ENCODE peak calls at places on chromosomes 2 and 18, in nine cellular contexts. C is body of pancreas; S is ecto neural progenitor cell; B is glomerular endothelial cell; U is left cardiac atrium; I is NAMALWA; A is CD4-positive, alpha-beta memory T cell; L is SHP77; Q is hepatic stellate cell. P is an unnamed sample.

GRCh38 chr2:9686061-9686460 is 55.3 kb upstream of the YWHAQ start:
- DNase-seq in S (no peak), A (no peak), Q (no peak), U (no peak), L (no peak), I (peak), B (no peak), C (no peak), P (no peak)

GRCh38 chr2:27049422-27050280 is 1.8 kb upstream of the AGBL5 start:
- DNase-seq in U (peak), C (peak), A (peak), L (no peak), B (no peak), I (no peak), Q (peak), S (no peak), P (no peak)

GRCh38 chr2:200189964-200190363 is 116.5 kb upstream of the SPATS2L start:
- DNase-seq in B (no peak), U (no peak), A (no peak), S (no peak), L (no peak), C (no peak), I (no peak), Q (no peak), P (no peak)

GRCh38 chr2:111704246-111704645 is 179.7 kb downstream of the ANAPC1 start:
- DNase-seq in I (no peak), Q (peak), L (no peak), C (no peak), U (no peak), S (no peak), B (no peak), A (no peak), P (no peak)

GRCh38 chr2:95381212-95382127 is 21.0 kb upstream of the FAHD2A start:
- DNase-seq in L (no peak), B (no peak), Q (no peak), A (no peak), C (no peak), S (no peak), I (no peak), U (no peak), P (no peak)

GRCh38 chr2:43340945-43341356 is 114.5 kb upstream of the ZFP36L2 start:
- DNase-seq in Q (peak), S (no peak), U (no peak), C (no peak), A (no peak), L (no peak), I (no peak), B (peak), P (peak)

GRCh38 chr18:8721716-8722115 is 16.4 kb downstream of the MTCL1 start:
- DNase-seq in Q (peak), I (no peak), B (no peak), U (no peak), S (no peak), A (no peak), C (no peak), L (no peak), P (peak)

GRCh38 chr2:109212836-109213563 is 84.0 kb downstream of the SH3RF3 start:
- DNase-seq in Q (no peak), B (no peak), U (no peak), C (no peak), L (no peak), I (no peak), S (no peak), A (no peak), P (no peak)

GRCh38 chr2:200578778-200579177 is 7.0 kb upstream of the AOX1 start:
- DNase-seq in I (peak), B (no peak), U (no peak), A (no peak), L (no peak), C (peak), Q (peak), S (no peak), P (peak)

GRCh38 chr2:25951071-25951547 is 31.2 kb downstream of the KIF3C start:
- DNase-seq in S (peak), Q (peak), I (peak), U (peak), C (peak), B (peak), L (peak), A (peak), P (peak)

GRCh38 chr2:240129311-240129710 is 6.8 kb downstream of the COPS9 start:
- DNase-seq in U (no peak), S (no peak), C (no peak), L (no peak), A (no peak), I (no peak), B (no peak), Q (no peak), P (no peak)

GRCh38 chr2:200484934-200485333 is 24.9 kb downstream of the KCTD18 start:
- DNase-seq in S (no peak), U (no peak), C (no peak), Q (no peak), B (no peak), A (no peak), L (no peak), I (no peak), P (no peak)

GRCh38 chr18:10705786-10706185 is 180.0 kb downstream of the NAPG start:
- DNase-seq in I (no peak), S (no peak), L (no peak), U (no peak), A (no peak), Q (no peak), B (no peak), C (no peak), P (no peak)

GRCh38 chr2:57796527-57796926 is 250.1 kb upstream of the VRK2 start:
- DNase-seq in I (no peak), B (no peak), Q (no peak), C (no peak), A (no peak), L (no peak), U (no peak), S (no peak), P (no peak)

GRCh38 chr2:125745514-125745913 is 910.4 kb upstream of the GYPC start:
- DNase-seq in C (peak), Q (no peak), U (no peak), B (no peak), S (peak), L (peak), I (peak), A (no peak), P (peak)

GRCh38 chr2:8983571-8983970 is 19.9 kb downstream of the MBOAT2 start:
- DNase-seq in A (no peak), Q (no peak), B (no peak), L (no peak), S (no peak), U (no peak), C (no peak), I (peak), P (no peak)